ENCODE peak calls at places on chromosomes 11 and 22, in six cellular contexts. Y, F, I, B, P and E are unnamed samples.

GRCh38 chr11:34366522-34366921 is 8.7 kb upstream of the ABTB2 start:
- DNase-seq in Y (peak), B (peak), I (no peak), P (no peak), F (peak), E (no peak)

GRCh38 chr11:122723576-122723975 is 68.1 kb downstream of the UBASH3B start:
- DNase-seq in B (no peak), P (no peak), Y (no peak), F (no peak), I (peak), E (no peak)

GRCh38 chr11:14645247-14645912 is 1.8 kb downstream of the PDE3B start:
- DNase-seq in B (peak), P (no peak), I (peak), Y (no peak), F (no peak), E (no peak)

GRCh38 chr11:65316311-65316978 is 1.8 kb downstream of the CDC42EP2 start:
- DNase-seq in I (peak), Y (peak), B (no peak), F (no peak), P (no peak), E (no peak)

GRCh38 chr11:70371241-70371640 is 27.1 kb upstream of the CTTN start:
- DNase-seq in I (no peak), F (no peak), B (no peak), P (no peak), Y (no peak), E (no peak)

GRCh38 chr11:46438211-46438610 is 46.6 kb upstream of the CHRM4 start:
- DNase-seq in F (no peak), B (no peak), P (no peak), Y (no peak), I (no peak), E (no peak)

GRCh38 chr11:73752216-73752867 is 8.5 kb downstream of the RAB6A start:
- DNase-seq in F (no peak), B (no peak), P (no peak), I (no peak), Y (peak), E (no peak)

GRCh38 chr11:111105566-111105965 is 140.0 kb upstream of the POU2AF2 start:
- DNase-seq in I (peak), Y (no peak), P (no peak), B (no peak), F (no peak), E (no peak)

GRCh38 chr11:72764503-72764902 is 12.3 kb upstream of the ARAP1 start:
- DNase-seq in P (no peak), I (no peak), F (no peak), B (no peak), Y (no peak), E (no peak)

GRCh38 chr11:91869751-91870150 is 354.9 kb upstream of the FAT3 start:
- DNase-seq in F (no peak), I (no peak), Y (no peak), P (no peak), B (no peak), E (no peak)

GRCh38 chr22:49886346-49887073 is 31.7 kb downstream of the ALG12 start:
- DNase-seq in B (no peak), Y (no peak), P (no peak), F (no peak), I (no peak), E (no peak)

GRCh38 chr11:126277322-126277721 is 5.6 kb upstream of the TIRAP start:
- DNase-seq in B (no peak), I (no peak), P (no peak), F (no peak), Y (no peak), E (no peak)

GRCh38 chr11:47413908-47414684 is 5.7 kb downstream of the SLC39A13 start:
- DNase-seq in Y (no peak), P (no peak), F (no peak), I (peak), B (no peak), E (no peak)

GRCh38 chr11:99960536-99960935 is 726.6 kb upstream of the ARHGAP42 start:
- DNase-seq in B (no peak), F (no peak), Y (no peak), I (no peak), P (no peak), E (no peak)
- H3K27ac ChIP-seq in B (no peak), F (no peak), Y (no peak), I (no peak), P (no peak), E (no peak)

GRCh38 chr11:35678975-35679374 is 16.4 kb downstream of the TRIM44 start:
- DNase-seq in F (no peak), I (no peak), P (no peak), B (no peak), Y (no peak), E (no peak)

GRCh38 chr11:35676611-35676965 is 14.0 kb downstream of the TRIM44 start:
- DNase-seq in I (no peak), B (no peak), F (no peak), Y (no peak), P (no peak), E (no peak)

GRCh38 chr11:35678471-35678870 is 15.9 kb downstream of the TRIM44 start:
- DNase-seq in I (no peak), Y (no peak), P (no peak), B (no peak), F (no peak), E (no peak)

GRCh38 chr11:35677904-35678303 is 15.3 kb downstream of the TRIM44 start:
- DNase-seq in F (no peak), I (no peak), P (no peak), B (no peak), Y (no peak), E (no peak)

GRCh38 chr11:35675901-35676610 is 13.5 kb downstream of the TRIM44 start:
- DNase-seq in I (no peak), B (no peak), P (no peak), F (no peak), Y (no peak), E (no peak)
- H3K27ac ChIP-seq in I (no peak), B (no peak), P (no peak), F (no peak), Y (no peak), E (no peak)

GRCh38 chr22:39916496-39916895 is 15.6 kb downstream of the GRAP2 start:
- DNase-seq in B (no peak), I (no peak), Y (no peak), F (no peak), P (no peak), E (no peak)

GRCh38 chr22:39913321-39913720 is 12.4 kb downstream of the GRAP2 start:
- DNase-seq in F (no peak), I (no peak), P (no peak), B (no peak), Y (no peak), E (no peak)

GRCh38 chr22:39915295-39915726 is 14.4 kb downstream of the GRAP2 start:
- DNase-seq in I (no peak), P (no peak), Y (no peak), B (no peak), F (no peak), E (no peak)

GRCh38 chr22:39913886-39914285 is 13.0 kb downstream of the GRAP2 start:
- DNase-seq in P (no peak), Y (no peak), F (no peak), I (no peak), B (no peak), E (no peak)

DNA sequence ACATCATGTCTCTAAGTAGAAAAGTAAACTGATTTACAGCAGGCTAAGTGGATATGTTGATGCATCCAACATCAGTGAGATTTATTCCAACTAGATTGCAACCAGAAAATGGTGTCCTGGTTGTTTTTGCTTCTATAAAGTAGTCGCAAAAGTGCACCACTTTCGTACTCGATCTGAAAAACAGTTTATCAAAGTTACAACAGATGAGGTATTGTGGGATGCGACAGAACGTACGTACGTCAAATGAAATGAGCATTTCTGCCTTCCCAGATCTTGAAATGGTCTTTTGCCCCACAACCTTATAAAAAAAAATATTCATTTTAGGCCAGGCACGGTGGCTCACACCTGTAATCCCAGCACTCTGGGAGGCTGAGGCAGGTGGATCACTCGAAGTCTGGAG is 13.7 kb downstream of the GRAP2 start:
- DNase-seq in I (no peak), Y (no peak), F (no peak), P (no peak), B (no peak), E (no peak)
- H3K27ac ChIP-seq in I (no peak), Y (no peak), F (no peak), P (no peak), B (no peak), E (no peak)

GRCh38 chr11:57791321-57792059 is 29.9 kb downstream of the CTNND1 start:
- DNase-seq in Y (peak), I (no peak), P (no peak), F (no peak), B (no peak), E (no peak)

GRCh38 chr11:57792060-57792541 is 30.5 kb downstream of the CTNND1 start:
- DNase-seq in B (no peak), I (peak), P (peak), F (no peak), Y (peak), E (no peak)

GRCh38 chr11:57787920-57788716 is 26.5 kb downstream of the CTNND1 start:
- DNase-seq in Y (peak), F (no peak), I (no peak), B (peak), P (no peak), E (peak)

GRCh38 chr11:57793711-57794110 is 32.1 kb downstream of the CTNND1 start:
- DNase-seq in Y (no peak), F (no peak), P (no peak), B (no peak), I (no peak), E (no peak)

GRCh38 chr11:57792870-57793269 is 31.3 kb downstream of the CTNND1 start:
- DNase-seq in F (no peak), Y (peak), B (no peak), I (no peak), P (no peak), E (no peak)
- H3K27ac ChIP-seq in F (no peak), Y (peak), B (no peak), I (no peak), P (no peak), E (peak)

GRCh38 chr11:68749061-68749491 is 2.2 kb downstream of the TESMIN start:
- DNase-seq in P (no peak), Y (no peak), F (no peak), B (no peak), I (peak), E (no peak)

GRCh38 chr11:68751331-68751856 is at the start of gene TESMIN:
- DNase-seq in P (peak), F (peak), I (peak), B (peak), Y (peak), E (peak)

GRCh38 chr11:68750988-68751325 is 363 bp downstream of the TESMIN start:
- DNase-seq in F (no peak), P (no peak), I (no peak), B (no peak), Y (no peak), E (no peak)

GRCh38 chr11:68749501-68750196 is 1.7 kb downstream of the TESMIN start:
- DNase-seq in P (no peak), F (no peak), Y (no peak), I (no peak), B (no peak), E (no peak)

DNA sequence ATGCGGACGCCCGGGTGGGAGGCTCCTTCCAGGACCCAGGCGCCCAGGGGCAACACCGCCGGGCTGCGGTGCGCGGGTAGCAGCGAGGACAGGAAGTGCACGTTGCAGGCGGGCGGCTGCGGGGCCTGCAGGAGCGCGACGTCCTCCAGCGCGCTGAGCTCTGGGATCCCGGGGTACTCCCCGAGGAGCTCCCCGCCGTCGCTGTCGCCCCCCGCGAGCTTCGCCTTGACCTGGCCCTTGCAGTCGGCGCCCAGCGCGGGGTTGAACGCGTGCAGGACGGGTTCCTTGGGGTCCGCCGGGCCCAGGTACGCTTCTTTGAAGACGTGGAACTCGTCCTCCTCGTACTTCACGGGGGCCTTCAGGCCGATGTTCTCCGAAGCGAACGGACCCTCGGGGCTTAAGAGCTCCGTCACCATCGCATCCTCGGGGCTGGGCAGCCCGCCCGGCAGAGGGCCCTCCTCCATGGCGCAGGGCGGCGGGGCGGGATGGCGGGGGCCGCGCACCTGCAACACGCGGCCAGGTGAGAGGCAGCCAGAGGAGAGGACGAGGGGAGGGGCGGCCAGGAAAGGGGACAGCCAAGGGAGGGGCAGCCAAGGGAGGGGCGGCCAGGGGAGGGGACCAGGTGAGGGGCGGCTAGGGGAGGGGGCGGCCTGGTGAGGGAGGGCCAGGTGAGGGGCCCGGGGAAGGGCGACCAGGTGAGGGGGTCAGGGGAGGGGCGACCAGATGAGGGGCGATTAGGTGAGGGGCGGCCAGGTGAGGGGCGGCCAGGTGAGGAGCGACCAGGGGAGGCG is 928 bp downstream of the TESMIN start:
- DNase-seq in F (no peak), B (no peak), Y (no peak), I (no peak), P (no peak), E (no peak)
- H3K27ac ChIP-seq in F (no peak), B (no peak), Y (peak), I (no peak), P (no peak), E (no peak)

GRCh38 chr22:27801616-27802388 is at the start of gene MN1:
- DNase-seq in B (no peak), F (no peak), P (peak), I (no peak), Y (no peak), E (no peak)
- H3K27ac ChIP-seq in B (no peak), F (peak), P (no peak), I (peak), Y (no peak), E (peak)

DNA sequence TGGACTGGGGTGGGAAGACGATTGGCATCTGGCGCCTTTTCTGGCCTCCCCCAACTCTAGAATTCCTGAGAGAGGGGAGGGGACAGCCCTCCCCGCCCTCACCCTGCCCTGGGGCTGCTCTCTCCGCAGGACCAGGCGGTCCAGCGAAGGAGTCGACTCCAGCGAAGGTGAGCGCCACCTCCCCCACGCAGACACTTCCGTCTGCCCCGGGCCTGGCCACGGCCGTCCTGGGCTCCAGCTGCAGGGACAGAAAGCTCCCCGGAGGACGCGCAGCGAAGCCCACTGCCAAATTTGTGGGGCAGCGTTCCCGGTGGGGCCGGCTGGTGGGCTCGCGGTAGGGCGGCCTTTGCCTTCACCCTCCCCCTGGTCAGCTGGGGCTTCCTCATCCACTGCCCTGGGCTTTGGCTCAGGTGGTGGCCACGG is 670 bp downstream of the SSH3 start:
- DNase-seq in I (no peak), P (peak), F (no peak), Y (no peak), B (no peak), E (no peak)
- H3K27ac ChIP-seq in I (no peak), P (no peak), F (peak), Y (no peak), B (peak), E (peak)

GRCh38 chr22:31105282-31105929 is 2.0 kb downstream of the SELENOM start:
- DNase-seq in F (no peak), Y (no peak), B (no peak), P (no peak), I (no peak), E (no peak)
- H3K27ac ChIP-seq in F (peak), Y (no peak), B (no peak), P (no peak), I (no peak), E (peak)

GRCh38 chr11:102120437-102120935 is 10.2 kb downstream of the YAP1 start:
- DNase-seq in B (no peak), I (no peak), P (no peak), F (no peak), Y (no peak), E (no peak)
- H3K27ac ChIP-seq in B (peak), I (peak), P (no peak), F (peak), Y (no peak), E (peak)